ENCODE peak calls at places on chromosomes 3 and 15, in seven cellular contexts. One of them, this sample, is unnamed.

GRCh38 chr15:76866716-76867321 is 38.3 kb downstream of the SCAPER start:
- DNase-seq in IMR-90: peak; percentile 58
- DNase-seq in heart left ventricle: no peak
- DNase-seq in gastrocnemius medialis: no peak
- DNase-seq in adrenal gland: no peak
- DNase-seq in H54: no peak
- DNase-seq in Peyer's patch: no peak
- DNase-seq in this sample: no peak

GRCh38 chr15:48643776-48644497 is 1.6 kb downstream of the FBN1 start:
- DNase-seq in H54: no peak
- DNase-seq in adrenal gland: no peak
- DNase-seq in IMR-90: no peak
- DNase-seq in heart left ventricle: no peak
- DNase-seq in gastrocnemius medialis: no peak
- DNase-seq in Peyer's patch: no peak
- DNase-seq in this sample: no peak

GRCh38 chr3:189952272-189952671 is 168.4 kb downstream of the P3H2 start:
- DNase-seq in heart left ventricle: no peak
- DNase-seq in gastrocnemius medialis: no peak
- DNase-seq in adrenal gland: no peak
- DNase-seq in IMR-90: no peak
- DNase-seq in H54: no peak
- DNase-seq in Peyer's patch: no peak
- DNase-seq in this sample: no peak

GRCh38 chr15:62188744-62189143 is 23.7 kb upstream of the C2CD4B start:
- DNase-seq in heart left ventricle: no peak
- DNase-seq in gastrocnemius medialis: no peak
- DNase-seq in adrenal gland: no peak
- DNase-seq in Peyer's patch: no peak
- DNase-seq in H54: no peak
- DNase-seq in IMR-90: no peak
- DNase-seq in this sample: no peak

GRCh38 chr3:123757281-123757940 is 126.7 kb downstream of the MYLK start:
- DNase-seq in gastrocnemius medialis: no peak
- DNase-seq in H54: no peak
- DNase-seq in adrenal gland: peak; percentile 68
- DNase-seq in IMR-90: no peak
- DNase-seq in Peyer's patch: no peak
- DNase-seq in heart left ventricle: peak; percentile 69
- DNase-seq in this sample: peak; percentile 67

GRCh38 chr3:44554626-44555592 is at the start of gene ZKSCAN7:
- DNase-seq in heart left ventricle: peak; percentile 83
- DNase-seq in IMR-90: peak; percentile 40
- DNase-seq in H54: no peak
- DNase-seq in gastrocnemius medialis: peak; percentile 5
- DNase-seq in Peyer's patch: peak; percentile 57
- DNase-seq in adrenal gland: peak; percentile 78
- DNase-seq in this sample: peak; percentile 56

GRCh38 chr3:135887220-135887619 is 78.3 kb upstream of the PPP2R3A start:
- DNase-seq in Peyer's patch: no peak
- DNase-seq in gastrocnemius medialis: no peak
- DNase-seq in IMR-90: peak; percentile 87
- DNase-seq in adrenal gland: no peak
- DNase-seq in H54: peak; percentile 40
- DNase-seq in heart left ventricle: no peak
- DNase-seq in this sample: no peak

GRCh38 chr15:64911317-64912186 is at the start of gene ANKDD1A:
- DNase-seq in heart left ventricle: peak; percentile 83
- DNase-seq in H54: peak; percentile 53
- DNase-seq in adrenal gland: peak; percentile 89
- DNase-seq in IMR-90: peak; percentile 27
- DNase-seq in gastrocnemius medialis: peak; percentile 20
- DNase-seq in Peyer's patch: no peak
- DNase-seq in this sample: peak; percentile 61

GRCh38 chr3:129605593-129606521 is 619 bp downstream of the PLXND1 start:
- DNase-seq in gastrocnemius medialis: no peak
- DNase-seq in H54: peak; percentile 85
- DNase-seq in adrenal gland: no peak
- DNase-seq in Peyer's patch: peak; percentile 51
- DNase-seq in IMR-90: peak; percentile 51
- DNase-seq in heart left ventricle: peak; percentile 85
- DNase-seq in this sample: peak; percentile 72

GRCh38 chr15:41891946-41892345 is 1.9 kb downstream of the SPTBN5 start:
- DNase-seq in adrenal gland: no peak
- DNase-seq in heart left ventricle: no peak
- DNase-seq in H54: no peak
- DNase-seq in gastrocnemius medialis: no peak
- DNase-seq in IMR-90: no peak
- DNase-seq in Peyer's patch: no peak
- DNase-seq in this sample: no peak

GRCh38 chr3:181253796-181254195 is 264.3 kb upstream of the DNAJC19 start:
- DNase-seq in gastrocnemius medialis: no peak
- DNase-seq in H54: no peak
- DNase-seq in Peyer's patch: no peak
- DNase-seq in IMR-90: no peak
- DNase-seq in heart left ventricle: no peak
- DNase-seq in adrenal gland: no peak
- DNase-seq in this sample: no peak

GRCh38 chr3:42097166-42097946 is 6.2 kb downstream of the TRAK1 start:
- DNase-seq in IMR-90: peak; percentile 86
- DNase-seq in Peyer's patch: no peak
- DNase-seq in H54: no peak
- DNase-seq in gastrocnemius medialis: no peak
- DNase-seq in adrenal gland: no peak
- DNase-seq in heart left ventricle: peak; percentile 7
- DNase-seq in this sample: no peak

GRCh38 chr3:126081618-126082333 is 2.1 kb downstream of the SLC41A3 start:
- DNase-seq in adrenal gland: peak; percentile 86
- DNase-seq in Peyer's patch: no peak
- DNase-seq in heart left ventricle: no peak
- DNase-seq in IMR-90: peak; percentile 43
- DNase-seq in H54: peak; percentile 95
- DNase-seq in gastrocnemius medialis: peak; percentile 93
- DNase-seq in this sample: peak; percentile 37

GRCh38 chr3:170636609-170637008 is 50.7 kb upstream of the SLC7A14 start:
- DNase-seq in Peyer's patch: no peak
- DNase-seq in gastrocnemius medialis: no peak
- DNase-seq in IMR-90: no peak
- DNase-seq in heart left ventricle: no peak
- DNase-seq in H54: no peak
- DNase-seq in adrenal gland: no peak
- DNase-seq in this sample: no peak

GRCh38 chr3:72050048-72050632 is 265.2 kb upstream of the PROK2 start:
- DNase-seq in Peyer's patch: no peak
- DNase-seq in heart left ventricle: no peak
- DNase-seq in H54: no peak
- DNase-seq in IMR-90: no peak
- DNase-seq in gastrocnemius medialis: no peak
- DNase-seq in adrenal gland: no peak
- DNase-seq in this sample: no peak

DNA sequence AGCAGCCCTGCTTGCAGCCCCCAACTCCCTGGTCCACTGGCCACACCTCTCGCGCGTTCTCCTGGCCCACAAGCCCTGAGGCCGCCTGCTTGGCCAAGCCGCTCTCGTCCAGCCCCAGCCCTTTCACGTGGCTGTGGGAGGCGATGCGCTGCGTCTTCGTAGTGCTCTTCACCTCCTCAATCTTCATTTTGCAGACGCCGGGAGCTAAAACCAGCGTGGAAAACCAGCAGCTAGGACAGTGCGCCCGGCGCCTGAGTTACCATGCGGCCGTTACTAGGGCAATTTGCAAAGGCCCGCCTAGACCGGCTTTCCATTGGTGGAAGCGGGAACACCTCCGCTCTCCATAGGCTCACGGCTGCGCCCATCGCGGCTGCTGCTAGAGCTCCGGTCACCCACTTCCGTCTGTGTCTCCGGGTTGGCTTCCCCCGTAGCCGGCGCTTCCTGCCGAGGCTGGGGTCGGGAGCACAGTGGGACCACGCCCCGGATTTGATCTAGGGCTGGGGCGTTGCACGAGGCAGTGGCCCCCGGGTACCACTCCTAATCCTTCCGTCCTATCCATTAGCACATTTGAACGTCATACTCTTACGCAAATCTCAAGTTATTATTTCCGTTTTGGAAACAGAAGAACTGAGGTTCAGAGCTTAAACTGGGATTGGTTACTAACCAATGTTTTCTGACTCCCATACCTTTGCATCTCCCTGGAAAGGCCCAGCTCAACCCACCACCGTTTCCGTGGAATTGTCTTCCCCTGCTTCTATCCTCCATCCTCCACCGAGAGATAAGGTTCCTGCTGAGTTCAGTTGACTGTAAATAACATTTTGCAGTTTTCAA is at the start of gene RUVBL1:
- DNase-seq in Peyer's patch: peak; percentile 95
- DNase-seq in IMR-90: peak; percentile 96
- DNase-seq in gastrocnemius medialis: peak; percentile 95
- DNase-seq in adrenal gland: peak; percentile 99
- DNase-seq in heart left ventricle: peak; percentile 98
- DNase-seq in H54: peak; percentile 97
- DNase-seq in this sample: peak; percentile 98
- TF ChIP-seq POLR2A in Peyer's patch: peak; percentile 41
- TF ChIP-seq POLR2A in IMR-90: peak; percentile 33
- TF ChIP-seq POLR2A in gastrocnemius medialis: peak; percentile 48
- TF ChIP-seq POLR2A in adrenal gland: peak; percentile 58
- TF ChIP-seq POLR2A in heart left ventricle: peak; percentile 65
- TF ChIP-seq POLR2A in H54: no peak
- TF ChIP-seq POLR2A in this sample: no peak

GRCh38 chr3:16265455-16265786 is 409 bp downstream of the OXNAD1 start:
- DNase-seq in H54: no peak
- DNase-seq in Peyer's patch: no peak
- DNase-seq in adrenal gland: no peak
- DNase-seq in gastrocnemius medialis: no peak
- DNase-seq in IMR-90: no peak
- DNase-seq in heart left ventricle: no peak
- DNase-seq in this sample: no peak
- TF ChIP-seq POLR2A in H54: no peak
- TF ChIP-seq POLR2A in Peyer's patch: no peak
- TF ChIP-seq POLR2A in adrenal gland: no peak
- TF ChIP-seq POLR2A in gastrocnemius medialis: no peak
- TF ChIP-seq POLR2A in IMR-90: no peak
- TF ChIP-seq POLR2A in heart left ventricle: no peak
- TF ChIP-seq POLR2A in this sample: no peak

GRCh38 chr3:192831801-192832347 is 85.8 kb downstream of the MB21D2 start:
- DNase-seq in IMR-90: no peak
- DNase-seq in gastrocnemius medialis: no peak
- DNase-seq in Peyer's patch: no peak
- DNase-seq in heart left ventricle: no peak
- DNase-seq in H54: no peak
- DNase-seq in adrenal gland: no peak
- DNase-seq in this sample: no peak

GRCh38 chr3:192831111-192831644 is 86.5 kb downstream of the MB21D2 start:
- DNase-seq in adrenal gland: no peak
- DNase-seq in gastrocnemius medialis: no peak
- DNase-seq in H54: no peak
- DNase-seq in Peyer's patch: no peak
- DNase-seq in heart left ventricle: no peak
- DNase-seq in IMR-90: peak; percentile 98
- DNase-seq in this sample: no peak

GRCh38 chr3:192827863-192828594 is 89.6 kb downstream of the MB21D2 start:
- DNase-seq in Peyer's patch: no peak
- DNase-seq in adrenal gland: no peak
- DNase-seq in H54: no peak
- DNase-seq in heart left ventricle: no peak
- DNase-seq in IMR-90: no peak
- DNase-seq in gastrocnemius medialis: no peak
- DNase-seq in this sample: no peak

GRCh38 chr3:192833177-192833890 is 84.3 kb downstream of the MB21D2 start:
- DNase-seq in adrenal gland: no peak
- DNase-seq in Peyer's patch: no peak
- DNase-seq in IMR-90: peak; percentile 92
- DNase-seq in heart left ventricle: no peak
- DNase-seq in gastrocnemius medialis: no peak
- DNase-seq in H54: no peak
- DNase-seq in this sample: no peak

GRCh38 chr3:192830279-192831110 is 87.2 kb downstream of the MB21D2 start:
- DNase-seq in heart left ventricle: no peak
- DNase-seq in gastrocnemius medialis: no peak
- DNase-seq in H54: no peak
- DNase-seq in Peyer's patch: no peak
- DNase-seq in adrenal gland: no peak
- DNase-seq in IMR-90: peak; percentile 54
- DNase-seq in this sample: no peak
- TF ChIP-seq POLR2A in heart left ventricle: no peak
- TF ChIP-seq POLR2A in gastrocnemius medialis: no peak
- TF ChIP-seq POLR2A in H54: no peak
- TF ChIP-seq POLR2A in Peyer's patch: no peak
- TF ChIP-seq POLR2A in adrenal gland: no peak
- TF ChIP-seq POLR2A in IMR-90: no peak
- TF ChIP-seq POLR2A in this sample: no peak

GRCh38 chr3:183446838-183447205 is 18.4 kb upstream of the MCF2L2 start:
- DNase-seq in IMR-90: no peak
- DNase-seq in heart left ventricle: no peak
- DNase-seq in gastrocnemius medialis: no peak
- DNase-seq in H54: no peak
- DNase-seq in Peyer's patch: no peak
- DNase-seq in adrenal gland: no peak
- DNase-seq in this sample: no peak

GRCh38 chr3:183448369-183449128 is 20.1 kb upstream of the MCF2L2 start:
- DNase-seq in gastrocnemius medialis: no peak
- DNase-seq in H54: no peak
- DNase-seq in Peyer's patch: no peak
- DNase-seq in adrenal gland: no peak
- DNase-seq in IMR-90: no peak
- DNase-seq in heart left ventricle: no peak
- DNase-seq in this sample: no peak

GRCh38 chr3:183449791-183450190 is 21.4 kb upstream of the MCF2L2 start:
- DNase-seq in H54: no peak
- DNase-seq in gastrocnemius medialis: no peak
- DNase-seq in IMR-90: peak; percentile 9
- DNase-seq in adrenal gland: no peak
- DNase-seq in heart left ventricle: no peak
- DNase-seq in Peyer's patch: no peak
- DNase-seq in this sample: no peak

GRCh38 chr3:183449391-183449790 is 21.0 kb upstream of the MCF2L2 start:
- DNase-seq in Peyer's patch: no peak
- DNase-seq in heart left ventricle: no peak
- DNase-seq in IMR-90: peak; percentile 38
- DNase-seq in adrenal gland: peak; percentile 68
- DNase-seq in gastrocnemius medialis: peak; percentile 15
- DNase-seq in H54: no peak
- DNase-seq in this sample: peak; percentile 30

DNA sequence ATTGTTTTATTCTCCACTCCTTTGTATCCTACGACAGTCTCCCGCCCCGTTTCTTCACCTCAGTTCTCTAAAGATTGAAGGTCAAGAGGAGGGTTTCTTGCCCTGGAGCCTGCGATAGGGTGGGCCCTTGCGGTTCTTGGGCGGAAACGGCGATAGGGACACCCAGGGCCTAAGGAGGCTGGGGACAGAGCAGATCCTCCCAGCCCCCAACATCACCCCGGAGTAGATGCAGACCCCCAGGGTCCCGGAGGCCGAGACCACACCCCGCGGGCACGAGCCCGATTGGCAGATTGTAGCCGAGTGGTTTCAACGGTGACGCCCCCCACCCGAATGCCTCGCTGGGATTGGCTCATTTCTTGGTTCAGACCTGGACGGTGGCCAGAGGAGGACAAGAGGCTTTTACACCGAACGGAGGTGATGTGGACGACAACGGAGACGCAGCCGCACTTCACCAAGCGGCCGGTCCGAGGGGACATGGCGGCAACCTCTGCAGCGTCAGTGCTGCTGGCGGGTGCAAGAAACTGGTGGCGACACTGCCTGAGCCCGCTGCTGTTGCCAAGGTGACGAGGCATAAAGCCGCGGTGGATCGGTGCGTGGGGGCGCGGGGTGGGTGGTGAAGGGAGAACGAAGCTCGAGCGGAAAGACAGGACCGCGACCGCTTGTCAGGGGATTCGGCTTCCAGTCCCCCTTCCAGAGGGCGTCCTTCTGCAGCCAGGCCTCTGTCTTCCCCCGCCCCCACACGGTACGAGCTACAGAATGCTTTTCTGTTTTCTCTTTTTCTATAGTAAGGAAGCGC is 19.0 kb upstream of the MCF2L2 start:
- DNase-seq in heart left ventricle: peak; percentile 89
- DNase-seq in Peyer's patch: peak; percentile 83
- DNase-seq in H54: peak; percentile 65
- DNase-seq in gastrocnemius medialis: peak; percentile 61
- DNase-seq in adrenal gland: peak; percentile 98
- DNase-seq in IMR-90: peak; percentile 67
- DNase-seq in this sample: peak; percentile 93
- TF ChIP-seq POLR2A in heart left ventricle: peak; percentile 75
- TF ChIP-seq POLR2A in Peyer's patch: peak; percentile 51
- TF ChIP-seq POLR2A in H54: peak; percentile 82
- TF ChIP-seq POLR2A in gastrocnemius medialis: peak; percentile 45
- TF ChIP-seq POLR2A in adrenal gland: peak; percentile 90
- TF ChIP-seq POLR2A in IMR-90: no peak
- TF ChIP-seq POLR2A in this sample: peak; percentile 92

This sample was measured in body of pancreas.